ENCODE peak calls at places on chromosomes 3 and 15, in six cellular contexts. L, F, B, U, P and I are unnamed samples.

GRCh38 chr3:173395073-173395411 is 2.5 kb upstream of the NLGN1 start:
- DNase-seq in L (no peak), F (no peak), B (no peak), U (no peak), P (no peak), I (peak)

GRCh38 chr3:37993811-37994638 is 3.4 kb downstream of the VILL start:
- DNase-seq in L (peak), F (peak), B (peak), U (peak), P (peak), I (peak)

GRCh38 chr3:170471149-170471548 is 52.5 kb downstream of the CLDN11 start:
- DNase-seq in L (peak), F (peak), B (no peak), U (no peak), P (no peak), I (no peak)

GRCh38 chr3:183285828-183286457 is 32.9 kb downstream of the B3GNT5 start:
- DNase-seq in L (peak), F (no peak), B (peak), U (peak), P (no peak), I (peak)

GRCh38 chr3:194161181-194162045 is 25.5 kb downstream of the HES1 start:
- DNase-seq in L (no peak), F (no peak), B (no peak), U (no peak), P (no peak), I (peak)

GRCh38 chr3:79766474-79767193 is 1.2 kb downstream of the ROBO1 start:
- DNase-seq in L (no peak), F (peak), B (no peak), U (peak), P (no peak), I (no peak)

GRCh38 chr3:197205265-197205664 is 93.1 kb downstream of the DLG1 start:
- DNase-seq in L (no peak), F (no peak), B (no peak), U (no peak), P (no peak), I (no peak)

GRCh38 chr3:42719002-42719401 is 16.4 kb upstream of the HHATL start:
- DNase-seq in L (no peak), F (peak), B (no peak), U (peak), P (no peak), I (no peak)

GRCh38 chr3:153052096-153052460 is 109.9 kb upstream of the RAP2B start:
- DNase-seq in L (peak), F (no peak), B (peak), U (no peak), P (no peak), I (no peak)

GRCh38 chr3:16741103-16741758 is 136.0 kb upstream of the DAZL start:
- DNase-seq in L (peak), F (no peak), B (peak), U (no peak), P (no peak), I (no peak)

GRCh38 chr3:21055015-21055414 is 696.0 kb downstream of the ZNF385D start:
- DNase-seq in L (no peak), F (no peak), B (no peak), U (no peak), P (no peak), I (no peak)

GRCh38 chr3:48468329-48468731 is 21.8 kb downstream of the ATRIP start:
- DNase-seq in L (no peak), F (no peak), B (no peak), U (no peak), P (no peak), I (no peak)

GRCh38 chr15:32942286-32942927 is 224.6 kb downstream of the GREM1 start:
- DNase-seq in L (no peak), F (no peak), B (no peak), U (no peak), P (no peak), I (no peak)

GRCh38 chr15:67124111-67124510 is 58.7 kb downstream of the SMAD3 start:
- DNase-seq in L (no peak), F (no peak), B (no peak), U (no peak), P (no peak), I (no peak)

GRCh38 chr3:14803101-14803980 is 15.4 kb upstream of the FGD5 start:
- DNase-seq in L (no peak), F (no peak), B (no peak), U (no peak), P (no peak), I (no peak)

GRCh38 chr15:29736745-29737023 is 85.6 kb downstream of the TJP1 start:
- DNase-seq in L (peak), F (no peak), B (no peak), U (no peak), P (no peak), I (peak)

GRCh38 chr3:159821737-159822136 is 166.9 kb upstream of the IL12A start:
- DNase-seq in L (no peak), F (no peak), B (no peak), U (no peak), P (no peak), I (no peak)
- H2BK15ac ChIP-seq in L (no peak), F (no peak), B (no peak), U (no peak), P (no peak), I (no peak)

DNA sequence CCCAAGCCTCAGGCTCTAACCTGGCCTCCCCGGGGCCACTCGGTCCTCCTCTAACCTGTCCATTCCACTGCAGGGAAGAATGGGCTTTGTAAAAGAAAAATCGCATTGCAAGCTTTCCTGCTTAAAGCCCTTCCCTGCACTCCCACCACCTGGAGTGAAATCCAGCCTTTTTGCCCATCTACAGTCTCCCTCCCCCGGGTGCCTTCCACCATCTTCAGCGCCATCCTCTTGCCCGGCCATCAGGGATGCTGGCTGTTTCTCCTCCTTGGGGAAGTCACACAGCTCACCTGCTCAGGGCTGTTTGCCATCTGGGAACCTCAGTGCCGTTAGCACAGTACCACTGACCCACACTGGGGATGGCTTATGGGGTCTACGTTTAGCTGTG is 266.9 kb downstream of the OCA2 start:
- DNase-seq in L (no peak), F (no peak), B (no peak), U (no peak), P (no peak), I (no peak)
- H2BK15ac ChIP-seq in L (no peak), F (no peak), B (no peak), U (no peak), P (no peak), I (no peak)

GRCh38 chr3:157065201-157065600 is 94.7 kb downstream of the CCNL1 start:
- DNase-seq in L (no peak), F (peak), B (no peak), U (peak), P (peak), I (peak)
- H2BK15ac ChIP-seq in L (no peak), F (peak), B (no peak), U (no peak), P (no peak), I (no peak)

GRCh38 chr3:69565316-69565715 is 173.9 kb upstream of the MITF start:
- DNase-seq in L (no peak), F (no peak), B (no peak), U (no peak), P (no peak), I (no peak)
- H2BK15ac ChIP-seq in L (no peak), F (no peak), B (no peak), U (no peak), P (no peak), I (no peak)